ENCODE peak calls at places on chromosome 16, in nine cellular contexts. E, B, Q, N, X, J, F, U and I are unnamed samples.

GRCh38 chr16:82169861-82170845 is at the start of gene MPHOSPH6:
- DNase-seq in Q (peak), E (peak), F (peak), N (peak), J (peak), X (peak), B (peak), U (peak), I (peak)

GRCh38 chr16:75086281-75086680 is 30.3 kb downstream of the LDHD start:
- DNase-seq in B (no peak), N (no peak), J (no peak), U (peak), X (no peak), Q (no peak), E (no peak), F (no peak), I (no peak)

GRCh38 chr16:5916711-5917191 is 819.2 kb upstream of the EEF2KMT start:
- DNase-seq in U (no peak), X (no peak), E (no peak), B (no peak), J (no peak), F (no peak), Q (no peak), N (no peak), I (no peak)

GRCh38 chr16:88976359-88977027 is 514 bp downstream of the CBFA2T3 start:
- DNase-seq in E (no peak), Q (no peak), X (no peak), F (no peak), U (no peak), N (no peak), B (no peak), J (no peak), I (peak)

GRCh38 chr16:88633684-88634140 is 4.7 kb upstream of the IL17C start:
- DNase-seq in N (peak), J (no peak), U (no peak), X (peak), F (no peak), Q (peak), B (no peak), E (no peak), I (peak)

GRCh38 chr16:228917-229730 is at the start of gene LUC7L:
- DNase-seq in B (peak), Q (peak), U (peak), X (peak), N (peak), E (peak), F (peak), J (peak), I (peak)

GRCh38 chr16:25959216-25959615 is 267.5 kb downstream of the HS3ST4 start:
- DNase-seq in N (no peak), E (no peak), B (no peak), J (no peak), F (no peak), Q (no peak), X (no peak), U (no peak), I (no peak)

GRCh38 chr16:23145608-23146007 is 3.6 kb downstream of the USP31 start:
- DNase-seq in B (no peak), J (no peak), U (no peak), N (no peak), F (peak), Q (no peak), X (no peak), E (no peak), I (no peak)

GRCh38 chr16:72400257-72401078 is 228.5 kb upstream of the PMFBP1 start:
- DNase-seq in E (peak), F (peak), X (no peak), U (peak), B (no peak), N (no peak), J (no peak), Q (peak), I (peak)

GRCh38 chr16:6483634-6484033 is 849.0 kb upstream of the RBFOX1 start:
- DNase-seq in J (no peak), E (no peak), F (no peak), U (no peak), X (no peak), B (no peak), Q (no peak), N (no peak), I (no peak)

GRCh38 chr16:69309316-69309715 is 1.8 kb upstream of the VPS4A start:
- DNase-seq in Q (no peak), J (peak), F (no peak), X (no peak), N (no peak), E (no peak), U (no peak), B (no peak), I (no peak)

GRCh38 chr16:63361032-63361624 is 1324.9 kb upstream of the CDH8 start:
- DNase-seq in Q (peak), F (peak), U (no peak), J (no peak), N (no peak), X (no peak), B (no peak), E (no peak), I (peak)

GRCh38 chr16:17469742-17470001 is 1.1 kb downstream of the XYLT1 start:
- DNase-seq in N (no peak), F (no peak), U (no peak), Q (no peak), J (no peak), B (no peak), X (no peak), E (no peak), I (no peak)

GRCh38 chr16:57374067-57374534 is 1.8 kb downstream of the CX3CL1 start:
- DNase-seq in F (no peak), J (peak), N (no peak), B (no peak), U (no peak), X (no peak), E (peak), Q (no peak), I (no peak)

GRCh38 chr16:70473446-70474319 is 19.3 kb downstream of the FCSK start:
- DNase-seq in E (no peak), U (no peak), B (no peak), J (no peak), N (no peak), X (no peak), F (no peak), Q (no peak), I (no peak)

GRCh38 chr16:83907926-83908325 is 9.0 kb downstream of the MLYCD start:
- DNase-seq in E (no peak), J (peak), U (no peak), F (no peak), B (no peak), X (no peak), Q (no peak), N (no peak), I (no peak)

GRCh38 chr16:79659352-79659751 is 58.8 kb upstream of the MAF start:
- DNase-seq in J (no peak), N (no peak), B (no peak), X (no peak), F (no peak), Q (no peak), E (no peak), U (no peak), I (no peak)

GRCh38 chr16:31187808-31188189 is 7.9 kb downstream of the FUS start:
- DNase-seq in Q (no peak), J (no peak), E (no peak), B (no peak), F (no peak), X (no peak), U (no peak), N (no peak), I (no peak)

GRCh38 chr16:87319997-87320491 is 2.9 kb upstream of the C16orf95 start:
- DNase-seq in J (no peak), E (no peak), B (no peak), X (no peak), U (peak), N (no peak), Q (no peak), F (no peak), I (no peak)

GRCh38 chr16:75048051-75048450 is 49.2 kb downstream of the ZNRF1 start:
- DNase-seq in X (no peak), E (no peak), Q (no peak), U (no peak), B (no peak), J (no peak), N (no peak), F (no peak), I (peak)

GRCh38 chr16:26252598-26252997 is 560.8 kb downstream of the HS3ST4 start:
- DNase-seq in X (no peak), E (no peak), J (no peak), B (no peak), Q (no peak), N (no peak), U (no peak), F (no peak), I (no peak)

GRCh38 chr16:65122974-65123845 is 1.3 kb upstream of the CDH11 start:
- DNase-seq in N (peak), X (peak), F (no peak), Q (no peak), E (peak), J (peak), B (no peak), U (peak), I (no peak)

DNA sequence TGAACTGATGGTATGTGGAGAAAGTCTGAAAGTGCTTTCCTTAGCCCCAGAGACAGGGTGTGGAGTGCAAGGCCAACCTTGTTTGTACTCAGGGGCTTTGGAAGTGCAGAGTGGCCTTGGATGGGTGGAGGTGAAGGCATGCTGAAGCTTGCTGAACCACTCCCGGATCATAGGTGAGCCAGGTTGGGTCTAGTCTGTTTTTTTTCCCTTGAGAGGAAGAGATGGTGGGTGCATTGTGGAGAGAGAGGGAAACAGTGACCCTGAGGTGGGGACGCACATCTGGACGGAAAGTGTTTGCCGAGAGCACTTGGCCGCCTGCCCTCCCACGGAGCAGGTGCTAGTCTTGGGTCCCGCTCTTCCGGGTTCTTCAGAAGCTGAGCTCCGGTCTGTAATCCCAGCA is 12.5 kb downstream of the ABAT start:
- DNase-seq in F (no peak), E (no peak), Q (no peak), B (no peak), U (no peak), N (no peak), J (no peak), X (no peak), I (no peak)
- TF ChIP-seq POLR2A in F (no peak), E (no peak), Q (no peak), B (no peak), U (no peak), N (no peak), J (no peak), X (no peak), I (no peak)

GRCh38 chr16:67016143-67016542 is 12.8 kb upstream of the CBFB start:
- DNase-seq in X (no peak), F (no peak), J (peak), E (no peak), N (no peak), B (no peak), Q (no peak), U (no peak), I (no peak)

GRCh38 chr16:67015317-67015731 is 13.6 kb upstream of the CBFB start:
- DNase-seq in J (peak), N (no peak), B (no peak), X (no peak), E (no peak), U (no peak), Q (no peak), F (no peak), I (no peak)

GRCh38 chr16:67014641-67015315 is 14.2 kb upstream of the CBFB start:
- DNase-seq in B (no peak), Q (no peak), X (no peak), J (peak), F (no peak), E (no peak), U (no peak), N (no peak), I (no peak)

GRCh38 chr16:67013238-67013822 is 15.6 kb upstream of the CBFB start:
- DNase-seq in Q (no peak), E (no peak), U (no peak), B (no peak), X (no peak), J (no peak), N (no peak), F (no peak), I (no peak)

GRCh38 chr16:67013823-67014640 is 14.9 kb upstream of the CBFB start:
- DNase-seq in F (no peak), N (peak), E (peak), Q (peak), J (peak), U (peak), X (peak), B (no peak), I (peak)
- TF ChIP-seq POLR2A in F (peak), N (no peak), E (no peak), Q (no peak), J (no peak), U (no peak), X (no peak), B (no peak), I (no peak)

GRCh38 chr16:9007177-9007794 is 43.6 kb upstream of the USP7 start:
- DNase-seq in F (no peak), E (no peak), J (no peak), U (no peak), Q (no peak), N (no peak), X (no peak), B (no peak), I (no peak)

GRCh38 chr16:9012330-9012729 is 48.6 kb upstream of the USP7 start:
- DNase-seq in E (no peak), B (no peak), U (no peak), N (no peak), F (no peak), J (no peak), X (no peak), Q (no peak), I (no peak)

GRCh38 chr16:9012848-9013507 is 49.3 kb upstream of the USP7 start:
- DNase-seq in U (no peak), J (no peak), X (no peak), F (no peak), Q (no peak), E (no peak), N (no peak), B (peak), I (no peak)

GRCh38 chr16:9004183-9004582 is 40.5 kb upstream of the USP7 start:
- DNase-seq in N (no peak), F (no peak), X (no peak), U (no peak), J (no peak), Q (no peak), B (no peak), E (no peak), I (no peak)

DNA sequence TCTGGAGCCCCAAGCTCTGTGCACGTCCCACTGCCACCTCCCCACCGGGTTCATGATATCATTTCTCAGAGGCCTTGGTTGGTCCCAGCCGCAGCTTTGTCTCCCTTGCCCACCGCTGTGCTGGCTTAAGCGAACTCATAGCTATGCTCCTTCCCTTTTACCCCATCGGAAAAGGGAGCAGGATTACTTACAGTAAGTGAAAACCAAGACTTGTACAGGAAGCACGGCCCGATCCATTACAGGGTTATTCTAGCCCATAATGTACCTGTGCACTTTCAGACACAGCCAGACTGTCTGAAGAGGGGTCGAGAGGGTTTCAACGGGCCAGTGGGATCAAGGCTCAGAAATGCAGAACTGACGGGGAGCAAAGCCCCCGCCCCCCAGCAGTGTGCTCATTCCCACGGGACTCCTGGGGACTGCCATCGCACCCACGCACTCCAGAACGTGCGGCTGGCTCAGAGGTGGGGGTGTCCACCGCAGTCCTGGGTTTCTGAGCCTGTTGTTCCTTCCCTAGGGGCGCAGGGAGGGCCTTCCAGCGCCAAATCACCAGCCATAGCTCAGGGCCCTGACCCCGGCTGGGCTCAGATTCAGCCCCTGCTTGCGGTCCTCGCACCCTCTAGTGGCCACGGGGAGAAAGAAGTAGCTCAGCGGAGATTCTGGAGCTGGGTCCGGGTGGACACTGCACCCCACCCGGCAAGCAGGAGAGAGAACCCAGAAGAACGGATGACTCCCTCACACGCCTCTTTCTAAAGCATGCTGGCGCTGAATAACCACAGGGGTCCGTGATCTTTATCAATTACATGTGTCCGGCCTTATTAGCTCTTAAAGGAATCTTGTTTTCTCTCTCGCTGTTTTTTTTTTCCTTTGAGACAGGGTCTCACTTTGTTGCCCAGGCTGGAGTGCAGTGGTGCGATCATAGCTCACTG is 44.9 kb upstream of the USP7 start:
- DNase-seq in U (peak), Q (peak), B (peak), N (peak), X (peak), J (peak), F (peak), E (peak), I (peak)
- TF ChIP-seq POLR2A in U (no peak), Q (no peak), B (no peak), N (no peak), X (no peak), J (no peak), F (no peak), E (no peak), I (no peak)

GRCh38 chr16:1781758-1782407 is 488 bp downstream of the SPSB3 start:
- DNase-seq in J (no peak), E (no peak), F (peak), X (no peak), Q (peak), U (peak), B (no peak), N (no peak), I (peak)
- TF ChIP-seq POLR2A in J (no peak), E (no peak), F (no peak), X (no peak), Q (peak), U (no peak), B (no peak), N (no peak), I (no peak)